ENCODE peak calls at places on chromosomes 6 and 20, in six cellular contexts. A is mammary epithelial cell; M is CD4-positive, alpha-beta T cell; U is left lung; L is heart left ventricle; Z is breast epithelium. S is an unnamed sample.

GRCh38 chr6:130913119-130913518 is 85.9 kb downstream of the SMLR1 start:
- DNase-seq in A (peak), M (no peak), U (no peak), L (no peak), Z (no peak), S (no peak)

GRCh38 chr6:96171112-96171511 is 155.3 kb downstream of the FUT9 start:
- DNase-seq in A (no peak), M (no peak), U (no peak), L (no peak), Z (no peak), S (no peak)

GRCh38 chr6:158438201-158438600 is 121.7 kb upstream of the TMEM181 start:
- DNase-seq in A (no peak), M (no peak), U (no peak), L (no peak), Z (no peak), S (no peak)

GRCh38 chr6:40039042-40039441 is 104.8 kb upstream of the MOCS1 start:
- DNase-seq in A (no peak), M (no peak), U (no peak), L (no peak), Z (no peak), S (no peak)

GRCh38 chr6:151044465-151045441 is 179.3 kb downstream of the MTHFD1L start:
- DNase-seq in A (no peak), M (no peak), U (no peak), L (peak), Z (peak), S (no peak)

GRCh38 chr6:3296113-3296512 is 37.4 kb downstream of the PSMG4 start:
- DNase-seq in A (no peak), M (no peak), U (no peak), L (no peak), Z (no peak), S (no peak)

GRCh38 chr6:126033696-126034095 is 47.4 kb downstream of the TRMT11 start:
- DNase-seq in A (peak), M (no peak), U (no peak), L (peak), Z (peak), S (no peak)

GRCh38 chr20:38349856-38350255 is 3.6 kb downstream of the LBP start:
- DNase-seq in A (no peak), M (no peak), U (no peak), L (no peak), Z (no peak), S (no peak)

GRCh38 chr20:50931048-50931305 is 260 bp downstream of the ADNP start:
- DNase-seq in A (no peak), M (no peak), U (peak), L (no peak), Z (no peak), S (no peak)

GRCh38 chr6:132768051-132768517 is 10.4 kb upstream of the VNN2 start:
- DNase-seq in A (peak), M (no peak), U (peak), L (peak), Z (no peak), S (peak)

GRCh38 chr6:112321882-112322508 is 25.1 kb upstream of the RFPL4B start:
- DNase-seq in A (no peak), M (no peak), U (no peak), L (no peak), Z (no peak), S (no peak)

GRCh38 chr6:83518946-83519489 is 6.7 kb downstream of the PRSS35 start:
- DNase-seq in A (no peak), M (no peak), U (no peak), L (no peak), Z (no peak), S (no peak)

GRCh38 chr20:36162272-36162966 is 7.9 kb downstream of the EPB41L1 start:
- DNase-seq in A (no peak), M (no peak), U (no peak), L (no peak), Z (no peak), S (no peak)

GRCh38 chr6:124927806-124928205 is 34.4 kb upstream of the RNF217 start:
- DNase-seq in A (peak), M (no peak), U (no peak), L (no peak), Z (no peak), S (no peak)

GRCh38 chr20:59753836-59754235 is 149.5 kb downstream of the PHACTR3 start:
- DNase-seq in A (no peak), M (no peak), U (no peak), L (no peak), Z (no peak), S (no peak)

GRCh38 chr20:42961771-42962170 is 227.9 kb downstream of the PTPRT start:
- DNase-seq in A (no peak), M (no peak), U (no peak), L (no peak), Z (no peak), S (no peak)

GRCh38 chr6:25431642-25432307 is 152.6 kb downstream of the CARMIL1 start:
- DNase-seq in A (no peak), M (no peak), U (no peak), L (no peak), Z (no peak), S (no peak)

GRCh38 chr20:35506179-35506578 is 23.3 kb downstream of the C20orf173 start:
- DNase-seq in A (no peak), M (no peak), U (no peak), L (no peak), Z (no peak), S (no peak)

GRCh38 chr6:20879526-20879925 is 345.3 kb downstream of the CDKAL1 start:
- DNase-seq in A (no peak), M (no peak), U (no peak), L (no peak), Z (no peak), S (no peak)

GRCh38 chr6:168088161-168089106 is 9.4 kb upstream of the FRMD1 start:
- DNase-seq in A (no peak), M (no peak), U (peak), L (peak), Z (peak), S (no peak)

GRCh38 chr20:57251949-57252348 is 14.5 kb downstream of the BMP7 start:
- DNase-seq in A (no peak), M (no peak), U (no peak), L (no peak), Z (no peak), S (no peak)

GRCh38 chr6:157226026-157226639 is 97.2 kb downstream of the TMEM242 start:
- DNase-seq in A (no peak), M (no peak), U (no peak), L (peak), Z (no peak), S (no peak)

GRCh38 chr6:128250370-128251070 is 269.9 kb downstream of the PTPRK start:
- DNase-seq in A (no peak), M (no peak), U (no peak), L (no peak), Z (no peak), S (no peak)

GRCh38 chr6:143506620-143507019 is 4.9 kb downstream of the FUCA2 start:
- DNase-seq in A (no peak), M (no peak), U (no peak), L (no peak), Z (no peak), S (no peak)

GRCh38 chr6:6348251-6348650 is 27.8 kb upstream of the F13A1 start:
- DNase-seq in A (no peak), M (no peak), U (no peak), L (no peak), Z (no peak), S (no peak)

GRCh38 chr6:101783287-101783686 is 389.8 kb downstream of the GRIK2 start:
- DNase-seq in A (no peak), M (no peak), U (no peak), L (no peak), Z (no peak), S (no peak)
- TF ChIP-seq CTCF in A (no peak), M (no peak), U (no peak), L (no peak), Z (no peak), S (no peak)

DNA sequence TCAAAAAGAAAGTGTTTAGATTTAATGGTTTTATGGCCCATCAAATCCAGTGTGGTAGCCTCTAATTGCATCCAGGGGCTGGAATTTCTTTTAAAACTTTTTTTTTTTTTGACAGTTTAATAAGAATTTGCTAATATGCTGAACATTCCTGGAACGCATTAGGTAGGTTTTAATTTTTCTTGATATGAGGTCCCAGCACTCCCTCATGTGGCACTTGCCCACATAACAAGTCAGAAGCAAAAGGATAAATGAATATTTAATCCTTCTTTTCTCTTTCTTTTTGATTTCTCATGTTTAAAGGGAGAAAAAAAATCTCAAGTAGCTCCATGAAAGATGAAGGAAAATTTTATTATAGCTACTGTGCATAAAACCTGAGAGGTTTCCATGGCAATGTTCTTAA is 13.5 kb downstream of the HAO1 start:
- DNase-seq in A (no peak), M (no peak), U (no peak), L (no peak), Z (no peak), S (no peak)
- TF ChIP-seq CTCF in A (peak), M (no peak), U (no peak), L (peak), Z (peak), S (no peak)

GRCh38 chr6:15166121-15166520 is 79.7 kb upstream of the JARID2 start:
- DNase-seq in A (no peak), M (no peak), U (no peak), L (no peak), Z (no peak), S (no peak)

GRCh38 chr6:15157479-15157878 is 88.4 kb upstream of the JARID2 start:
- DNase-seq in A (no peak), M (no peak), U (no peak), L (no peak), Z (no peak), S (no peak)

GRCh38 chr6:15158821-15159619 is 86.8 kb upstream of the JARID2 start:
- DNase-seq in A (no peak), M (no peak), U (no peak), L (no peak), Z (no peak), S (no peak)

GRCh38 chr6:15160812-15161211 is 85.1 kb upstream of the JARID2 start:
- DNase-seq in A (no peak), M (no peak), U (no peak), L (no peak), Z (no peak), S (no peak)
- TF ChIP-seq CTCF in A (no peak), M (no peak), U (no peak), L (no peak), Z (no peak), S (no peak)

GRCh38 chr6:11625302-11625701 is 87.8 kb downstream of the TMEM170B start:
- DNase-seq in A (no peak), M (no peak), U (no peak), L (no peak), Z (no peak), S (no peak)

GRCh38 chr6:11616200-11616611 is 78.7 kb downstream of the TMEM170B start:
- DNase-seq in A (no peak), M (no peak), U (no peak), L (no peak), Z (no peak), S (no peak)

GRCh38 chr6:11618533-11618932 is 81.0 kb downstream of the TMEM170B start:
- DNase-seq in A (no peak), M (no peak), U (no peak), L (no peak), Z (no peak), S (no peak)

GRCh38 chr6:11621119-11621518 is 83.6 kb downstream of the TMEM170B start:
- DNase-seq in A (no peak), M (no peak), U (no peak), L (no peak), Z (no peak), S (no peak)

GRCh38 chr6:11622156-11622555 is 84.6 kb downstream of the TMEM170B start:
- DNase-seq in A (no peak), M (no peak), U (no peak), L (no peak), Z (no peak), S (no peak)
- TF ChIP-seq CTCF in A (no peak), M (no peak), U (no peak), L (no peak), Z (no peak), S (no peak)

GRCh38 chr6:55445648-55446204 is 118.5 kb downstream of the GFRAL start:
- DNase-seq in A (peak), M (no peak), U (no peak), L (no peak), Z (no peak), S (no peak)
- TF ChIP-seq CTCF in A (peak), M (no peak), U (no peak), L (peak), Z (peak), S (no peak)

GRCh38 chr20:3765171-3765887 is 2.2 kb downstream of the ADISSP start:
- DNase-seq in A (no peak), M (no peak), U (no peak), L (peak), Z (no peak), S (no peak)

GRCh38 chr20:3768342-3769130 is 983 bp upstream of the ADISSP start:
- DNase-seq in A (peak), M (peak), U (peak), L (peak), Z (peak), S (peak)

GRCh38 chr20:3766832-3767433 is 620 bp downstream of the ADISSP start:
- DNase-seq in A (no peak), M (no peak), U (peak), L (no peak), Z (no peak), S (no peak)

GRCh38 chr20:3766381-3766780 is 1.2 kb downstream of the ADISSP start:
- DNase-seq in A (no peak), M (no peak), U (no peak), L (no peak), Z (no peak), S (no peak)

GRCh38 chr20:3767434-3768341 is at the start of gene ADISSP:
- DNase-seq in A (peak), M (peak), U (peak), L (peak), Z (peak), S (peak)
- TF ChIP-seq CTCF in A (no peak), M (no peak), U (no peak), L (no peak), Z (no peak), S (no peak)

DNA sequence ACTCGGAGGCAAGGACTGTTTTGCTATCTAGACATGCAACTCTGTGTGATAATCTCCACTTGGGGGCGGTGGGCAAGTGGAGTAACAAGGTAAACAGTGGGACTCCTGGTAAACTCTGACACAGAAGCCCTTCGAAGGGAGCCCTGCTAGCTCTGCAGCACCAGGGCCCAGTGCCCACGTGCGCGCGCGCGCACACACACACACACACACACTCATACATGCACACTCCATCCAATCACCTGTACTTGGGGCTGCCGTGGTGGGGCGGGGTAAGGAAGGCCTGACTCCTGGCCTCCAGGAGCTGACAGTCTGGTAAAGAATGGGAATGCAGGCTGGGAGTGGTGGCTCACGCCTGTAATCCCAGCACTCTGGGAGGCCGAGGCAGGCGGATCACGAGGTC is 36.4 kb downstream of the TAF4 start:
- DNase-seq in A (no peak), M (no peak), U (peak), L (no peak), Z (no peak), S (no peak)
- TF ChIP-seq CTCF in A (no peak), M (no peak), U (no peak), L (no peak), Z (no peak), S (no peak)

DNA sequence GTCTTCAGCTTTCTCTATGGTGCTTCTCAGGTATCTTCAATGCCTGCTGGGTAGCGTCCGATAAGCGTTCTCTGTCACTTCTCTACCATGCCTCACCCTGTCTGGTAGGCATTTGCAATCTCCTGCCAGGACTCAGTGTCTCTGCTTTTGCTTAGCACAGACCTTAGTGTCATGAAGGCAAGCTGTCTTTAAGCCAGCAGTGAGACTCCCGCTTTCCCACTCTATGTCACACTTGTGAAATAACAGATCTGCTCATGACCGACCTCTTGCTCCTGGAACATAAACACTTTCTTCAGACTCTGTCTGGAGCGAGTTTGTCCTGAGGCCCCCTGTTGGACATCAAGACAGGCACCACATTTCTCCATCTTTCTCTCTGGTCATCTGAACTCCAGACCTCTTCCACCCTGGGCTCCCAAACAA is 17.0 kb downstream of the ADGRB3 start:
- DNase-seq in A (no peak), M (no peak), U (no peak), L (no peak), Z (no peak), S (no peak)
- TF ChIP-seq CTCF in A (no peak), M (no peak), U (no peak), L (no peak), Z (no peak), S (no peak)

GRCh38 chr6:166587631-166588413 is 1.3 kb upstream of the RAMACL start:
- DNase-seq in A (no peak), M (no peak), U (no peak), L (no peak), Z (no peak), S (peak)

GRCh38 chr6:166591026-166591425 is 4.5 kb upstream of the RAMACL start:
- DNase-seq in A (no peak), M (no peak), U (no peak), L (no peak), Z (no peak), S (no peak)

GRCh38 chr6:166588691-166589333 is 2.3 kb upstream of the RAMACL start:
- DNase-seq in A (no peak), M (no peak), U (no peak), L (no peak), Z (no peak), S (peak)

GRCh38 chr6:166589786-166590574 is 3.5 kb upstream of the RAMACL start:
- DNase-seq in A (no peak), M (no peak), U (no peak), L (no peak), Z (no peak), S (no peak)

GRCh38 chr6:166589334-166589731 is 2.9 kb upstream of the RAMACL start:
- DNase-seq in A (no peak), M (no peak), U (no peak), L (no peak), Z (no peak), S (no peak)
- TF ChIP-seq CTCF in A (no peak), M (no peak), U (no peak), L (no peak), Z (no peak), S (no peak)

GRCh38 chr20:25540273-25540672 is 45.1 kb downstream of the NINL start:
- DNase-seq in A (peak), M (no peak), U (no peak), L (no peak), Z (no peak), S (no peak)
- TF ChIP-seq CTCF in A (peak), M (no peak), U (no peak), L (peak), Z (peak), S (no peak)